ENCODE peak calls at places on chromosomes 2 and 18, in five cellular contexts. S is stomach, D is esophagus squamous epithelium, B is psoas muscle, Z is sigmoid colon. H is an unnamed sample.

GRCh38 chr2:85409719-85410583 is at the start of gene CAPG:
- DNase-seq in Z (no peak), B (peak; percentile 53), D (no peak), S (peak; percentile 78), H (peak; percentile 61)

GRCh38 chr2:144320491-144320890 is 199.4 kb downstream of the ZEB2 start:
- DNase-seq in D (no peak), B (no peak), S (no peak), Z (no peak), H (peak; percentile 81)

GRCh38 chr2:18831916-18832510 is 242.6 kb upstream of the NT5C1B start:
- DNase-seq in D (no peak), Z (no peak), S (no peak), B (no peak), H (no peak)

GRCh38 chr2:63888053-63888452 is 46.4 kb downstream of the UGP2 start:
- DNase-seq in S (no peak), B (no peak), Z (no peak), D (no peak), H (no peak)

GRCh38 chr2:137115081-137115713 is 349.9 kb downstream of the THSD7B start:
- DNase-seq in B (no peak), S (no peak), D (no peak), Z (no peak), H (no peak)

GRCh38 chr2:21966139-21966538 is 842.4 kb downstream of the TDRD15 start:
- DNase-seq in B (no peak), Z (no peak), D (no peak), S (no peak), H (no peak)

GRCh38 chr2:134454426-134454825 is 200.6 kb downstream of the MGAT5 start:
- DNase-seq in B (no peak), Z (no peak), D (no peak), S (no peak), H (no peak)

GRCh38 chr2:164609790-164610189 is 11.5 kb downstream of the GRB14 start:
- DNase-seq in D (no peak), B (no peak), Z (no peak), S (no peak), H (no peak)

GRCh38 chr2:166126014-166126639 is 1.7 kb downstream of the SCN1A start:
- DNase-seq in B (no peak), D (no peak), S (no peak), Z (no peak), H (no peak)

DNA sequence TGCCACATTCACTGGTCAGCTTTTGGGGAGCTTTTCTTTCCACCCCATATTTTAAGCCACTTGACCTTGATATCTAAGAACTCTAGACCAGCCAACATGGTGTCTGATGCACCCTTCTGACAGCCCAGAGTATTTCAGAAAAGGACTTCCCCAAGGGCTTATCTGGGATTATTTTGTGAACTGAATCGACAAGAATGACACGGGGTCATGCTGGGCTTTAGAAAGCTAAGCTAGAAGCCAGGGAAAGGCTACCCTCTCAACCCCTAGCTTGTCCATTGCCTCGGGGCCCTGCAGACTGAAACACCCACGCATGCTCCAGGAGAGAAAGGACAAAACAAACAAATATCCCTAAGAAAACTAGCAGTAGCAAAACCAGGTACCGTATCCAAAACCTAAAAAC is 16.0 kb downstream of the SLC4A5 start:
- DNase-seq in D (no peak), B (no peak), S (no peak), Z (no peak), H (no peak)
- TF ChIP-seq CTCF in D (no peak), B (no peak), S (no peak), Z (no peak), H (no peak)

GRCh38 chr2:234747032-234747431 is 204.8 kb upstream of the SH3BP4 start:
- DNase-seq in D (no peak), Z (no peak), S (no peak), B (no peak), H (no peak)

GRCh38 chr2:234747833-234748559 is 203.8 kb upstream of the SH3BP4 start:
- DNase-seq in D (no peak), B (no peak), Z (no peak), S (no peak), H (no peak)

GRCh38 chr2:234741976-234742375 is 209.8 kb upstream of the SH3BP4 start:
- DNase-seq in B (no peak), D (no peak), S (no peak), Z (no peak), H (no peak)

GRCh38 chr2:234745347-234745746 is 206.5 kb upstream of the SH3BP4 start:
- DNase-seq in Z (no peak), D (no peak), S (no peak), B (no peak), H (no peak)
- TF ChIP-seq CTCF in Z (no peak), D (no peak), S (no peak), B (no peak), H (no peak)

GRCh38 chr2:119940856-119941255 is 72.0 kb upstream of the EPB41L5 start:
- DNase-seq in S (no peak), D (no peak), Z (no peak), B (no peak), H (no peak)

GRCh38 chr2:119941981-119942513 is 70.8 kb upstream of the EPB41L5 start:
- DNase-seq in Z (no peak), B (no peak), S (no peak), D (no peak), H (no peak)

GRCh38 chr2:119941388-119941787 is 71.5 kb upstream of the EPB41L5 start:
- DNase-seq in D (no peak), S (no peak), B (no peak), Z (no peak), H (no peak)

GRCh38 chr2:119937680-119938079 is 75.2 kb upstream of the EPB41L5 start:
- DNase-seq in B (no peak), Z (no peak), D (no peak), S (no peak), H (no peak)

GRCh38 chr2:119939915-119940314 is 73.0 kb upstream of the EPB41L5 start:
- DNase-seq in Z (no peak), S (no peak), D (no peak), B (no peak), H (no peak)
- TF ChIP-seq CTCF in Z (no peak), S (no peak), D (no peak), B (no peak), H (no peak)

DNA sequence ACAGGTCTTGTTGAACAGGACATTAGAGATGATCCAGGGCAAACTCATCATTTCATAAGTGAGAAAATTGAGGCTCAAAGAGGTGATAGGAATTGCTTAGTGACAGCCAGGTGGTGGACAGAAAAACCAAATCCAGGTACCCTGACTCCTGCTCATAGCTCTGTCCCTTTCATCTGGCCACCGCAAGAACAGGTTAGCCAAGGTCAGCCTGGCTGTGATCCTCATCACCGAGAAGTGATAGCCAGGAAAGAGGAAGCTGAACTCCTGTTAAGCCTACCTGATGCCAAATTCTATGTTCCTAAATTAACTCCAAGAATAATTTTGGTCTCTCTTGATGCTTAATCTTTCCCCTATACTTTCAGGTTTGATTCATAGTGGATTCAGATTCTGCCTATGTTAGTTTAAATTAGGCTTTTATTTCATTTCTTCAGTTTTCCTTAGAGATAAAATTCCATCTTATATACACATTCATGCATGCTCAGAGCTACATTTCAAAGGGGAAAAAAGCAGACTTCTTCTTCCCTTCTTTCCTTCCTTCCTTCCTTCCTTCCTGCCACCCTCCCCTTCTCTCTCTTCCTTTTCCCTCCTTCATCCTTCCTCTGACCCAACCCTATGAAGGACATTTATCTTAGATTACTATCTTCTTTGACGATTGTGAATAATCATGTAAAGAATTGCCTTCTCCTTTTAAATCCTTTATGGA is 17.3 kb upstream of the CRIM1 start:
- DNase-seq in S (no peak), B (no peak), D (no peak), Z (no peak), H (no peak)
- TF ChIP-seq CTCF in S (no peak), B (no peak), D (no peak), Z (no peak), H (no peak)

GRCh38 chr18:44597797-44598196 is 82.9 kb upstream of the SETBP1 start:
- DNase-seq in D (no peak), Z (no peak), S (no peak), B (no peak), H (no peak)

GRCh38 chr18:44594779-44595467 is 85.8 kb upstream of the SETBP1 start:
- DNase-seq in B (no peak), D (no peak), S (no peak), Z (no peak), H (no peak)

GRCh38 chr18:44601447-44601846 is 79.2 kb upstream of the SETBP1 start:
- DNase-seq in D (no peak), B (no peak), S (no peak), Z (no peak), H (no peak)

GRCh38 chr18:44599409-44599808 is 81.3 kb upstream of the SETBP1 start:
- DNase-seq in S (no peak), Z (no peak), B (no peak), D (no peak), H (no peak)

DNA sequence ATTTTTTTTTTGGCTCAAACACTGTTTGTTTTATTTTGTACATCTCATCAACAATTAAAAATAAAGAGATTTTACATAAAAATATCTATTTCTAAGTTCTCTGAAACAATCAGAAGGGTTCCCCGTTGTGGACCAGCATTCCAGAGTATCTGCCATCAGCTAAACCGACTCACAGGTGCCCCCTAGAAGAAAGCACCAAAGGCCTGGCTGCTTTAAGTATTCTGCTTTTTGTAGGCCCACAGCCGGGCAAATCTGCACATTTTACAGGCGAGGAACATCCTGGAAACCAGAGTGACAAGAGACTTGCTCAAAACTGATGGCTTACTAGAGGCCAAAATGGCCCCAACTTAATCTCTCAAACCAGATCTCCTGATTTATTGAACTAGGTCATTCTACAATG is 82.2 kb upstream of the SETBP1 start:
- DNase-seq in Z (no peak), B (no peak), D (no peak), S (no peak), H (no peak)
- TF ChIP-seq CTCF in Z (no peak), B (no peak), D (no peak), S (no peak), H (no peak)

GRCh38 chr2:48085888-48086287 is 179.6 kb upstream of the FBXO11 start:
- DNase-seq in Z (no peak), S (no peak), B (no peak), D (no peak), H (no peak)

GRCh38 chr2:48080534-48081316 is 174.4 kb upstream of the FBXO11 start:
- DNase-seq in S (no peak), B (no peak), Z (no peak), D (no peak), H (no peak)

GRCh38 chr2:48081317-48081628 is 175.0 kb upstream of the FBXO11 start:
- DNase-seq in B (no peak), S (no peak), Z (no peak), D (no peak), H (no peak)
- TF ChIP-seq CTCF in B (no peak), S (no peak), Z (no peak), D (no peak), H (no peak)

DNA sequence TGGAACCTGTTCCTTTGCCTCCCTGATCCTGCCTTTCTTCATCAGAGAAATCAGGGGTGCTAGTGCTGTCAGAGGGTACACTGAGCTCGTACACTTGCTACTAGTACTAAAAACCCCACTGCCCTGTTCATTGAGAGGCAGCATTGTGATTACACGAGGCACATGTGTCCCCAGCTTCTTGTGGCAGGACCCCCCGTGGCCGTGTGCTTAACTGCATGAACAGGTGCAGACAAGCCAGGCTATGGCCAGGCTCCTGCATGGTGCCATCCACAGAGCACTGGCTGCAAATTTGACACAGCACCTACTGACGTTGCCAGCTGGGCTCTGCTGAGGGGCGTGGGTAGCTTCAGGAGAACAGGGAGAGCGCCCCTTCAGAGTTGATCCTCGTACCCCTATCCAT is 248.4 kb downstream of the GLI2 start:
- DNase-seq in D (no peak), S (no peak), B (no peak), Z (peak; percentile 35), H (no peak)
- TF ChIP-seq CTCF in D (no peak), S (no peak), B (no peak), Z (no peak), H (no peak)